ENCODE peak calls at places on chromosomes 5 and 9, in nine cellular contexts. H, T, E, Q, X, M, F, W and D are unnamed samples.
A peak's percentile ranks its signal among the peaks of the same experiment; 100 is the strongest.

GRCh38 chr9:124254261-124254682 is 3.5 kb upstream of the NEK6 start:
- DNase-seq in H (no peak), T (no peak), E (no peak), Q (no peak), X (peak; percentile 79), M (no peak), F (no peak), W (no peak), D (no peak)

GRCh38 chr9:81396528-81396927 is 292.8 kb downstream of the TLE1 start:
- DNase-seq in H (no peak), T (no peak), E (no peak), Q (no peak), X (no peak), M (no peak), F (no peak), W (no peak), D (no peak)

GRCh38 chr5:173451031-173451430 is 122.8 kb upstream of the STC2 start:
- DNase-seq in H (no peak), T (no peak), E (peak; percentile 60), Q (no peak), X (peak; percentile 49), M (no peak), F (peak; percentile 28), W (peak; percentile 48), D (peak; percentile 34)

GRCh38 chr5:177981296-177982071 is 14.6 kb downstream of the PROP1 start:
- DNase-seq in H (no peak), T (no peak), E (no peak), Q (no peak), X (no peak), M (no peak), F (no peak), W (no peak), D (no peak)

GRCh38 chr5:13692172-13692571 is 252.3 kb downstream of the DNAH5 start:
- DNase-seq in H (no peak), T (no peak), E (no peak), Q (no peak), X (no peak), M (no peak), F (no peak), W (no peak), D (no peak)

GRCh38 chr5:133032852-133033742 is 6.7 kb upstream of the ZCCHC10 start:
- DNase-seq in H (no peak), T (no peak), E (no peak), Q (no peak), X (peak; percentile 37), M (no peak), F (no peak), W (no peak), D (no peak)

GRCh38 chr9:124513374-124513994 is 6.3 kb upstream of the NR5A1 start:
- DNase-seq in H (no peak), T (no peak), E (no peak), Q (no peak), X (no peak), M (no peak), F (no peak), W (peak; percentile 42), D (no peak)

GRCh38 chr5:157689942-157690689 is 18.8 kb downstream of the C5orf52 start:
- DNase-seq in H (no peak), T (no peak), E (no peak), Q (no peak), X (no peak), M (no peak), F (no peak), W (no peak), D (no peak)

GRCh38 chr5:181246276-181247050 is 2.8 kb upstream of the RACK1 start:
- DNase-seq in H (peak; percentile 97), T (no peak), E (peak; percentile 62), Q (peak; percentile 85), X (peak; percentile 84), M (peak; percentile 47), F (peak; percentile 78), W (peak; percentile 93), D (peak; percentile 95)

GRCh38 chr5:96649938-96650540 is 12.1 kb upstream of the CAST start:
- DNase-seq in H (no peak), T (no peak), E (no peak), Q (no peak), X (no peak), M (no peak), F (no peak), W (no peak), D (no peak)

GRCh38 chr5:170861855-170862766 is at the start of gene RANBP17:
- DNase-seq in H (no peak), T (peak; percentile 23), E (peak; percentile 53), Q (peak; percentile 72), X (peak; percentile 17), M (peak; percentile 59), F (peak; percentile 67), W (peak; percentile 95), D (peak; percentile 79)

DNA sequence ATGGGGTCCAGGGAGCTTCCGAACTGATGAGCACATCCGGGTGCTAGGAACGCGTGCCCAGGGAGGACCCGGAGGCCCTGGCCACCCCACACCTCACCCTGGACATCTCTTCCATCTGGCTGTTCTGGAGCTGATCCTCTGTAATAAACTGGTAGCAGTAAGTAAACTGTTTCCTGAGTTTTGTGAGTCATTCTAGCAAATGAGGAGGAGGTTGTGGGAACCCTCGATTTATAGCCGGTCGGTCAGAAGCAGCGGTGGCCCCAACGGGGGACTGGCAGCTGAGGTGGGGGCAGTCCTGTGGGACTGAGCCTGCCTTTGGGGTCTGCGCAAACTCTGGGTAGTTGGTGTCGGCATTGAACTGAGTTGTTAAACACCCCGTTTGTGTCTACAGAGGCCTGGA is 15.4 kb upstream of the UBAC1 start:
- DNase-seq in H (no peak), T (no peak), E (no peak), Q (no peak), X (no peak), M (no peak), F (peak; percentile 32), W (no peak), D (no peak)
- TF ChIP-seq CTCF in H (no peak), T (no peak), E (no peak), Q (no peak), X (no peak), M (no peak), F (no peak), W (no peak), D (no peak)

DNA sequence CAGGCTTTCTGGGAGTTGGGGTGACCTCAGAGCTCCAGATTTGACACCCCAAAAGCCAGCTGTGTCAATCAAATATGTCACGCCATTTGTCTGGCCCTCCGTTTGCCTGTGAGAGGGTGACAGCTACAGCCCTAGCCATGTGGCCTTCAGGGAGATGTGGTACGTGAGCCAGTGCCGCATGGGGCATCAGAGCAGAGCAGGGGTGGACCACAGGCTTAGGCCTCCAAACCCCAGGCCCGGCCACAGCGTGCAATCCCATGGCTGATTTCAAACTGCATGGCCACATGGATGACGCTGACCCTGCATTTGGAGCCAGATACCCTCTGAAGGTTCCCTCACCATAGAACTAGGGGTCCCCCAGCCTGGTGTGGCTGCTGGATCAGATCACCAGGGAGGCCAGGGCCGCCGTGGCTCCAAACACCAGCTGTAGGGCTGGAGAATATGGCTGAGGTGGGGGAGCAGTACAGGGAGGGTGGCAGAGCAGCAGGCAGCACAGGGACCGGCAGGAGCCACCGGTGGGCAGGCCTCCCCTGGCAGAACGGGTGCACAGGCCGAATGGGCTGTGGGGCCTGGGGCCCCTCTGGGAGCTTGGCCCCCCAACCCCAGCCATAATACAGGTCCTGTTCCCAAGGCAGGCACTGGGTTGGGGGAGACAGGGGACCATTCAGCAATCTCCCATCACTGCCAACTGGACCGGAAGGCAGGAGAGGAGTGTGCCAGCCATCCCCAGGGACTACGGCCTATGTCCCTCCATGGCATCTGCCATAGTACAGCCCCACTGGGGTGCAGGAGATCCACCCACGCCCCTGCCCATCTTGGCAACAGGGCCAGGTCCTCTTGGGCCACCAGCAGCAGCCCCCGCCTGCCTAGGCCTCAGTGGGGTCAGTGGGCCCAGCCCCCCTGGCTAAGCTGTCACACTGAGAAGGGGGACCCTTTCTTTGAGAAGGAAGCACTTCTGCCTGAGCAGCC is 1.5 kb downstream of the SAPCD2 start:
- DNase-seq in H (no peak), T (no peak), E (no peak), Q (no peak), X (no peak), M (no peak), F (no peak), W (no peak), D (no peak)
- TF ChIP-seq CTCF in H (no peak), T (no peak), E (no peak), Q (no peak), X (no peak), M (no peak), F (no peak), W (no peak), D (no peak)

GRCh38 chr9:34991833-34992375 is 2.4 kb downstream of the DNAJB5 start:
- DNase-seq in H (no peak), T (no peak), E (peak; percentile 52), Q (no peak), X (peak; percentile 66), M (no peak), F (no peak), W (no peak), D (peak; percentile 57)
- TF ChIP-seq CTCF in H (no peak), T (peak; percentile 7), E (peak; percentile 39), Q (no peak), X (peak; percentile 44), M (no peak), F (no peak), W (peak; percentile 14), D (no peak)

GRCh38 chr9:114906922-114907571 is 23.3 kb downstream of the TNFSF8 start:
- DNase-seq in H (no peak), T (peak; percentile 37), E (peak; percentile 38), Q (peak; percentile 50), X (peak; percentile 29), M (no peak), F (peak; percentile 61), W (peak; percentile 45), D (peak; percentile 50)
- TF ChIP-seq CTCF in H (no peak), T (peak; percentile 85), E (peak; percentile 62), Q (no peak), X (peak; percentile 61), M (peak; percentile 61), F (peak; percentile 87), W (peak; percentile 81), D (peak; percentile 49)

GRCh38 chr9:21395778-21396717 is 10.8 kb upstream of the IFNA2 start:
- DNase-seq in H (no peak), T (no peak), E (peak; percentile 21), Q (peak; percentile 84), X (peak; percentile 41), M (peak; percentile 47), F (no peak), W (peak; percentile 65), D (no peak)
- TF ChIP-seq CTCF in H (peak; percentile 42), T (peak; percentile 86), E (peak; percentile 94), Q (peak; percentile 81), X (peak; percentile 92), M (peak; percentile 75), F (peak; percentile 61), W (peak; percentile 95), D (peak; percentile 39)

DNA sequence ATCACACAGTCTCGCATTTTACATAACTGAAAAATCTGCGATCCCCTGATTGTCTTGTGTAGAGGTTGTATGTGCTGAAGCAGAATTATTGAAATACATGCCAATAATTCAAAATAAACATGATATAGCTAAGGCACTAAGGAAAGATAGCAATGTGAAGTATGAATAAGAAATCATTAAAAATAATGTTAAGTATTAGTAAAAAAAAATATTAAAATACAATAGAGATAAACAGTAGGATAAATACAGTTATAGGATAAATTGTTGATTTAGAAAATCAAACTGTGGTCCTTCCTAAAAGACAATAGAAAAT is 121.1 kb downstream of the FBXL17 start:
- DNase-seq in H (no peak), T (no peak), E (no peak), Q (no peak), X (no peak), M (no peak), F (no peak), W (no peak), D (no peak)
- TF ChIP-seq CTCF in H (no peak), T (no peak), E (no peak), Q (peak; percentile 17), X (no peak), M (peak; percentile 52), F (no peak), W (no peak), D (no peak)